ENCODE peak calls at places on chromosome 21, in nine cellular contexts. One of them, this sample, is unnamed.

GRCh38 chr21:42209801-42210479 is 9.0 kb upstream of the ABCG1 start:
- ATAC-seq in HCT116: no peak
- ATAC-seq in GM12878: no peak
- ATAC-seq in left lobe of liver: no peak
- ATAC-seq in omental fat pad: no peak
- ATAC-seq in CD4-positive, CD25-positive, alpha-beta regulatory T cell: no peak
- ATAC-seq in natural killer cell: no peak
- ATAC-seq in left cardiac atrium: no peak
- ATAC-seq in gastroesophageal sphincter: no peak
- ATAC-seq in this sample: peak; percentile 14

GRCh38 chr21:29237110-29238051 is 61.3 kb upstream of the BACH1 start:
- ATAC-seq in HCT116: no peak
- ATAC-seq in omental fat pad: no peak
- ATAC-seq in CD4-positive, CD25-positive, alpha-beta regulatory T cell: no peak
- ATAC-seq in left cardiac atrium: peak; percentile 78
- ATAC-seq in gastroesophageal sphincter: peak; percentile 48
- ATAC-seq in GM12878: peak; percentile 3
- ATAC-seq in left lobe of liver: peak; percentile 20
- ATAC-seq in natural killer cell: no peak
- ATAC-seq in this sample: peak; percentile 54

GRCh38 chr21:41932191-41932575 is 21.6 kb downstream of the C2CD2 start:
- ATAC-seq in omental fat pad: peak; percentile 48
- ATAC-seq in left lobe of liver: no peak
- ATAC-seq in GM12878: no peak
- ATAC-seq in gastroesophageal sphincter: no peak
- ATAC-seq in CD4-positive, CD25-positive, alpha-beta regulatory T cell: no peak
- ATAC-seq in natural killer cell: no peak
- ATAC-seq in HCT116: peak; percentile 88
- ATAC-seq in left cardiac atrium: peak; percentile 19
- ATAC-seq in this sample: peak; percentile 70

GRCh38 chr21:42446531-42446930 is 42.8 kb downstream of the UBASH3A start:
- ATAC-seq in CD4-positive, CD25-positive, alpha-beta regulatory T cell: no peak
- ATAC-seq in HCT116: no peak
- ATAC-seq in gastroesophageal sphincter: no peak
- ATAC-seq in omental fat pad: no peak
- ATAC-seq in GM12878: no peak
- ATAC-seq in left lobe of liver: no peak
- ATAC-seq in left cardiac atrium: no peak
- ATAC-seq in natural killer cell: no peak
- ATAC-seq in this sample: no peak

GRCh38 chr21:45288441-45288841 is 746 bp upstream of the POFUT2 start:
- ATAC-seq in GM12878: peak; percentile 2
- ATAC-seq in left lobe of liver: peak; percentile 9
- ATAC-seq in CD4-positive, CD25-positive, alpha-beta regulatory T cell: no peak
- ATAC-seq in gastroesophageal sphincter: no peak
- ATAC-seq in HCT116: peak; percentile 5
- ATAC-seq in left cardiac atrium: no peak
- ATAC-seq in natural killer cell: no peak
- ATAC-seq in omental fat pad: no peak
- ATAC-seq in this sample: peak; percentile 5

GRCh38 chr21:31530918-31531705 is 128.4 kb upstream of the SOD1 start:
- ATAC-seq in gastroesophageal sphincter: no peak
- ATAC-seq in left lobe of liver: peak; percentile 65
- ATAC-seq in HCT116: no peak
- ATAC-seq in left cardiac atrium: peak; percentile 34
- ATAC-seq in omental fat pad: no peak
- ATAC-seq in CD4-positive, CD25-positive, alpha-beta regulatory T cell: no peak
- ATAC-seq in natural killer cell: no peak
- ATAC-seq in GM12878: no peak
- ATAC-seq in this sample: peak; percentile 72

GRCh38 chr21:45533731-45534571 is 8.3 kb downstream of the SLC19A1 start:
- ATAC-seq in HCT116: no peak
- ATAC-seq in omental fat pad: no peak
- ATAC-seq in GM12878: no peak
- ATAC-seq in natural killer cell: no peak
- ATAC-seq in left lobe of liver: peak; percentile 67
- ATAC-seq in left cardiac atrium: peak; percentile 51
- ATAC-seq in gastroesophageal sphincter: no peak
- ATAC-seq in CD4-positive, CD25-positive, alpha-beta regulatory T cell: no peak
- ATAC-seq in this sample: no peak

GRCh38 chr21:45270306-45270821 is 17.3 kb downstream of the POFUT2 start:
- ATAC-seq in natural killer cell: no peak
- ATAC-seq in HCT116: peak; percentile 73
- ATAC-seq in CD4-positive, CD25-positive, alpha-beta regulatory T cell: no peak
- ATAC-seq in gastroesophageal sphincter: no peak
- ATAC-seq in left cardiac atrium: no peak
- ATAC-seq in omental fat pad: no peak
- ATAC-seq in left lobe of liver: peak; percentile 81
- ATAC-seq in GM12878: no peak
- ATAC-seq in this sample: no peak

GRCh38 chr21:31184462-31184861 is 146.2 kb upstream of the KRTAP19-8 start:
- ATAC-seq in CD4-positive, CD25-positive, alpha-beta regulatory T cell: peak; percentile 44
- ATAC-seq in natural killer cell: no peak
- ATAC-seq in omental fat pad: no peak
- ATAC-seq in left cardiac atrium: no peak
- ATAC-seq in GM12878: no peak
- ATAC-seq in gastroesophageal sphincter: no peak
- ATAC-seq in left lobe of liver: no peak
- ATAC-seq in HCT116: no peak
- ATAC-seq in this sample: no peak

GRCh38 chr21:25507522-25507921 is 99.8 kb downstream of the MRPL39 start:
- ATAC-seq in HCT116: no peak
- ATAC-seq in left cardiac atrium: no peak
- ATAC-seq in omental fat pad: no peak
- ATAC-seq in natural killer cell: no peak
- ATAC-seq in left lobe of liver: no peak
- ATAC-seq in GM12878: peak; percentile 57
- ATAC-seq in CD4-positive, CD25-positive, alpha-beta regulatory T cell: no peak
- ATAC-seq in gastroesophageal sphincter: no peak
- ATAC-seq in this sample: no peak

GRCh38 chr21:38833122-38833521 is 27.4 kb downstream of the ETS2 start:
- ATAC-seq in omental fat pad: no peak
- ATAC-seq in CD4-positive, CD25-positive, alpha-beta regulatory T cell: no peak
- ATAC-seq in HCT116: peak; percentile 73
- ATAC-seq in gastroesophageal sphincter: no peak
- ATAC-seq in left cardiac atrium: no peak
- ATAC-seq in natural killer cell: no peak
- ATAC-seq in left lobe of liver: no peak
- ATAC-seq in GM12878: peak; percentile 20
- ATAC-seq in this sample: peak; percentile 16

GRCh38 chr21:27694667-27695066 is 727.8 kb upstream of the ADAMTS5 start:
- ATAC-seq in left lobe of liver: no peak
- ATAC-seq in natural killer cell: no peak
- ATAC-seq in gastroesophageal sphincter: no peak
- ATAC-seq in HCT116: no peak
- ATAC-seq in omental fat pad: no peak
- ATAC-seq in GM12878: no peak
- ATAC-seq in left cardiac atrium: no peak
- ATAC-seq in CD4-positive, CD25-positive, alpha-beta regulatory T cell: no peak
- ATAC-seq in this sample: no peak

GRCh38 chr21:44082648-44083436 is 24.4 kb upstream of the PWP2 start:
- ATAC-seq in left lobe of liver: no peak
- ATAC-seq in left cardiac atrium: no peak
- ATAC-seq in natural killer cell: peak; percentile 23
- ATAC-seq in CD4-positive, CD25-positive, alpha-beta regulatory T cell: no peak
- ATAC-seq in gastroesophageal sphincter: no peak
- ATAC-seq in GM12878: no peak
- ATAC-seq in HCT116: no peak
- ATAC-seq in omental fat pad: no peak
- ATAC-seq in this sample: peak; percentile 55

GRCh38 chr21:25907573-25908275 is 173.0 kb downstream of the GABPA start:
- ATAC-seq in CD4-positive, CD25-positive, alpha-beta regulatory T cell: no peak
- ATAC-seq in HCT116: no peak
- ATAC-seq in left cardiac atrium: no peak
- ATAC-seq in omental fat pad: no peak
- ATAC-seq in left lobe of liver: peak; percentile 65
- ATAC-seq in gastroesophageal sphincter: no peak
- ATAC-seq in GM12878: no peak
- ATAC-seq in natural killer cell: no peak
- ATAC-seq in this sample: no peak

GRCh38 chr21:44709426-44710293 is 1.7 kb downstream of the TSPEAR start:
- ATAC-seq in omental fat pad: no peak
- ATAC-seq in GM12878: no peak
- ATAC-seq in natural killer cell: peak; percentile 21
- ATAC-seq in HCT116: no peak
- ATAC-seq in CD4-positive, CD25-positive, alpha-beta regulatory T cell: no peak
- ATAC-seq in left cardiac atrium: peak; percentile 62
- ATAC-seq in left lobe of liver: peak; percentile 30
- ATAC-seq in gastroesophageal sphincter: no peak
- ATAC-seq in this sample: peak; percentile 34

GRCh38 chr21:29436143-29436542 is 137.4 kb downstream of the BACH1 start:
- ATAC-seq in natural killer cell: no peak
- ATAC-seq in GM12878: no peak
- ATAC-seq in CD4-positive, CD25-positive, alpha-beta regulatory T cell: peak; percentile 88
- ATAC-seq in left lobe of liver: peak; percentile 43
- ATAC-seq in gastroesophageal sphincter: no peak
- ATAC-seq in HCT116: no peak
- ATAC-seq in left cardiac atrium: peak; percentile 70
- ATAC-seq in omental fat pad: no peak
- ATAC-seq in this sample: no peak

GRCh38 chr21:44485796-44486195 is 30.5 kb downstream of the LRRC3 start:
- ATAC-seq in CD4-positive, CD25-positive, alpha-beta regulatory T cell: no peak
- ATAC-seq in gastroesophageal sphincter: peak; percentile 19
- ATAC-seq in GM12878: no peak
- ATAC-seq in omental fat pad: no peak
- ATAC-seq in left cardiac atrium: no peak
- ATAC-seq in left lobe of liver: no peak
- ATAC-seq in natural killer cell: no peak
- ATAC-seq in HCT116: no peak
- ATAC-seq in this sample: no peak

GRCh38 chr21:36773111-36773510 is 74.2 kb downstream of the SIM2 start:
- ATAC-seq in left lobe of liver: peak; percentile 97
- ATAC-seq in gastroesophageal sphincter: peak; percentile 74
- ATAC-seq in HCT116: peak; percentile 77
- ATAC-seq in left cardiac atrium: peak; percentile 87
- ATAC-seq in CD4-positive, CD25-positive, alpha-beta regulatory T cell: no peak
- ATAC-seq in GM12878: no peak
- ATAC-seq in omental fat pad: peak; percentile 44
- ATAC-seq in natural killer cell: no peak
- ATAC-seq in this sample: peak; percentile 77

GRCh38 chr21:39125752-39126485 is 57.3 kb downstream of the PSMG1 start:
- ATAC-seq in CD4-positive, CD25-positive, alpha-beta regulatory T cell: no peak
- ATAC-seq in left cardiac atrium: peak; percentile 93
- ATAC-seq in HCT116: peak; percentile 96
- ATAC-seq in GM12878: peak; percentile 81
- ATAC-seq in natural killer cell: peak; percentile 29
- ATAC-seq in left lobe of liver: peak; percentile 99
- ATAC-seq in omental fat pad: peak; percentile 74
- ATAC-seq in gastroesophageal sphincter: peak; percentile 89
- ATAC-seq in this sample: peak; percentile 84

GRCh38 chr21:36203603-36203889 is 46.9 kb downstream of the DOP1B start:
- ATAC-seq in left cardiac atrium: no peak
- ATAC-seq in left lobe of liver: no peak
- ATAC-seq in omental fat pad: peak; percentile 94
- ATAC-seq in natural killer cell: no peak
- ATAC-seq in HCT116: peak; percentile 90
- ATAC-seq in GM12878: peak; percentile 96
- ATAC-seq in CD4-positive, CD25-positive, alpha-beta regulatory T cell: peak; percentile 61
- ATAC-seq in gastroesophageal sphincter: no peak
- ATAC-seq in this sample: peak; percentile 88

GRCh38 chr21:44907966-44908364 is 12.7 kb downstream of the ITGB2 start:
- ATAC-seq in GM12878: peak; percentile 86
- ATAC-seq in CD4-positive, CD25-positive, alpha-beta regulatory T cell: no peak
- ATAC-seq in gastroesophageal sphincter: peak; percentile 26
- ATAC-seq in HCT116: no peak
- ATAC-seq in left lobe of liver: no peak
- ATAC-seq in left cardiac atrium: peak; percentile 17
- ATAC-seq in omental fat pad: peak; percentile 60
- ATAC-seq in natural killer cell: no peak
- ATAC-seq in this sample: no peak

GRCh38 chr21:38284221-38284620 is 27.4 kb downstream of the KCNJ15 start:
- ATAC-seq in HCT116: no peak
- ATAC-seq in omental fat pad: no peak
- ATAC-seq in left lobe of liver: no peak
- ATAC-seq in CD4-positive, CD25-positive, alpha-beta regulatory T cell: no peak
- ATAC-seq in GM12878: no peak
- ATAC-seq in natural killer cell: no peak
- ATAC-seq in left cardiac atrium: no peak
- ATAC-seq in gastroesophageal sphincter: no peak
- ATAC-seq in this sample: no peak

GRCh38 chr21:35738342-35738961 is 321.9 kb downstream of the SETD4 start:
- ATAC-seq in HCT116: peak; percentile 36
- ATAC-seq in left cardiac atrium: peak; percentile 23
- ATAC-seq in CD4-positive, CD25-positive, alpha-beta regulatory T cell: no peak
- ATAC-seq in omental fat pad: peak; percentile 51
- ATAC-seq in GM12878: no peak
- ATAC-seq in left lobe of liver: no peak
- ATAC-seq in natural killer cell: no peak
- ATAC-seq in gastroesophageal sphincter: peak; percentile 43
- ATAC-seq in this sample: peak; percentile 85

GRCh38 chr21:15831497-15831896 is 101.7 kb downstream of the USP25 start:
- ATAC-seq in left cardiac atrium: no peak
- ATAC-seq in omental fat pad: no peak
- ATAC-seq in HCT116: no peak
- ATAC-seq in natural killer cell: peak; percentile 70
- ATAC-seq in left lobe of liver: no peak
- ATAC-seq in CD4-positive, CD25-positive, alpha-beta regulatory T cell: no peak
- ATAC-seq in GM12878: no peak
- ATAC-seq in gastroesophageal sphincter: no peak
- ATAC-seq in this sample: no peak

GRCh38 chr21:15112858-15113257 is 48.1 kb upstream of the NRIP1 start:
- ATAC-seq in GM12878: no peak
- ATAC-seq in left lobe of liver: no peak
- ATAC-seq in omental fat pad: no peak
- ATAC-seq in left cardiac atrium: no peak
- ATAC-seq in HCT116: no peak
- ATAC-seq in natural killer cell: no peak
- ATAC-seq in CD4-positive, CD25-positive, alpha-beta regulatory T cell: no peak
- ATAC-seq in gastroesophageal sphincter: no peak
- ATAC-seq in this sample: no peak

GRCh38 chr21:45506241-45506817 is 35.9 kb downstream of the SLC19A1 start:
- ATAC-seq in CD4-positive, CD25-positive, alpha-beta regulatory T cell: no peak
- ATAC-seq in natural killer cell: no peak
- ATAC-seq in GM12878: no peak
- ATAC-seq in gastroesophageal sphincter: no peak
- ATAC-seq in HCT116: peak; percentile 31
- ATAC-seq in omental fat pad: no peak
- ATAC-seq in left lobe of liver: no peak
- ATAC-seq in left cardiac atrium: no peak
- ATAC-seq in this sample: peak; percentile 9

This sample was measured in esophagus mucosa.